ENCODE peak calls at places on chromosomes 4 and X, in eight cellular contexts. G, Q, K, R, X, C, V and M are unnamed samples.

GRCh38 chrX:119417842-119418241 is 18.7 kb downstream of the SLC25A43 start:
- DNase-seq in C (no peak), G (peak), X (no peak), K (no peak), V (no peak), Q (no peak), R (no peak), M (no peak)

GRCh38 chr4:72896515-72896914 is 173.0 kb downstream of the COX18 start:
- DNase-seq in K (no peak), G (peak), X (no peak), V (no peak), C (peak), R (no peak), Q (no peak), M (no peak)

GRCh38 chrX:69178592-69178991 is 13.3 kb upstream of the PJA1 start:
- DNase-seq in R (no peak), X (no peak), K (peak), C (no peak), V (no peak), G (no peak), Q (no peak), M (no peak)

GRCh38 chr4:131470360-131470759 is 1678.7 kb upstream of the PCDH10 start:
- DNase-seq in K (no peak), R (no peak), Q (no peak), G (no peak), X (no peak), C (no peak), V (no peak), M (no peak)

GRCh38 chr4:142883433-142883832 is 37.3 kb upstream of the INPP4B start:
- DNase-seq in X (no peak), G (peak), Q (no peak), C (no peak), K (peak), V (no peak), R (no peak), M (no peak)

GRCh38 chr4:176709417-176709816 is 83.3 kb downstream of the VEGFC start:
- DNase-seq in C (no peak), G (peak), K (peak), X (no peak), V (no peak), Q (no peak), R (no peak), M (no peak)

GRCh38 chr4:8832130-8832930 is 39.3 kb downstream of the HMX1 start:
- DNase-seq in V (no peak), G (peak), Q (no peak), R (no peak), C (no peak), K (peak), X (no peak), M (no peak)

GRCh38 chrX:102934624-102935023 is 2.4 kb upstream of the RAB40AL start:
- DNase-seq in R (no peak), G (peak), X (peak), Q (no peak), V (no peak), C (peak), K (peak), M (no peak)

GRCh38 chr4:8047837-8048678 is 108.4 kb upstream of the AFAP1 start:
- DNase-seq in Q (no peak), R (no peak), X (no peak), V (no peak), K (peak), G (no peak), C (no peak), M (no peak)

GRCh38 chr4:153919667-153920066 is 130.8 kb upstream of the SFRP2 start:
- DNase-seq in C (no peak), G (peak), X (no peak), Q (no peak), K (no peak), V (no peak), R (no peak), M (no peak)

GRCh38 chrX:46573896-46574336 is 351 bp downstream of the CHST7 start:
- DNase-seq in Q (peak), X (peak), R (peak), C (peak), K (peak), V (peak), G (peak), M (peak)

GRCh38 chr4:133921280-133922195 is 280.1 kb downstream of the PABPC4L start:
- DNase-seq in X (no peak), V (no peak), C (peak), Q (no peak), K (peak), R (no peak), G (peak), M (no peak)

GRCh38 chr4:114597410-114598115 is 1.0 kb upstream of the UGT8 start:
- DNase-seq in Q (no peak), G (no peak), V (no peak), C (no peak), R (no peak), X (no peak), K (peak), M (no peak)

GRCh38 chrX:41711021-41711667 is 12.8 kb upstream of the GPR82 start:
- DNase-seq in K (no peak), C (no peak), X (no peak), Q (no peak), G (no peak), R (no peak), V (no peak), M (no peak)

GRCh38 chr4:110287130-110287529 is 88.7 kb upstream of the ELOVL6 start:
- DNase-seq in C (no peak), K (no peak), V (no peak), G (peak), X (peak), R (no peak), Q (no peak), M (no peak)

GRCh38 chr4:2059034-2059725 is at the start of gene NAT8L:
- DNase-seq in Q (peak), R (no peak), X (peak), G (peak), V (no peak), C (no peak), K (peak), M (no peak)

GRCh38 chr4:110352670-110353442 is 123.1 kb upstream of the ENPEP start:
- DNase-seq in K (no peak), C (no peak), X (no peak), G (no peak), R (no peak), V (no peak), Q (no peak), M (no peak)

GRCh38 chrX:154775611-154776349 is 13.1 kb downstream of the DKC1 start:
- DNase-seq in G (peak), V (no peak), K (no peak), Q (peak), C (no peak), X (peak), R (no peak), M (no peak)

GRCh38 chr4:107579099-107579498 is 140.9 kb downstream of the PAPSS1 start:
- DNase-seq in X (no peak), C (no peak), K (no peak), V (no peak), R (no peak), G (no peak), Q (peak), M (no peak)

GRCh38 chrX:137052641-137053235 is 18.9 kb upstream of the GPR101 start:
- DNase-seq in G (peak), Q (no peak), R (peak), C (no peak), V (no peak), K (peak), X (peak), M (no peak)

GRCh38 chr4:117898496-117898895 is 135.8 kb upstream of the NDST3 start:
- DNase-seq in G (no peak), X (no peak), V (no peak), C (no peak), K (no peak), Q (no peak), R (no peak), M (no peak)